ENCODE peak calls at places on chromosomes 13 and 19, in six cellular contexts. L is foreskin fibroblast, X is T-helper 17 cell, J is HTR-8/SVneo, Y is aorta, Q is fibroblast of the aortic adventitia. T is an unnamed sample.

GRCh38 chr19:55247621-55248099 is 11.2 kb downstream of the PPP6R1 start:
- DNase-seq in L (no peak), X (no peak), J (no peak), Y (peak), Q (peak), T (no peak)

GRCh38 chr13:20340759-20341161 is 108.6 kb upstream of the GJB6 start:
- DNase-seq in L (no peak), X (no peak), J (no peak), Y (peak), Q (peak), T (no peak)

GRCh38 chr13:111336666-111337065 is 16.2 kb downstream of the TEX29 start:
- DNase-seq in L (no peak), X (no peak), J (no peak), Y (no peak), Q (peak), T (no peak)

GRCh38 chr13:102354011-102354410 is 47.8 kb downstream of the FGF14 start:
- DNase-seq in L (no peak), X (no peak), J (no peak), Y (no peak), Q (no peak), T (no peak)

GRCh38 chr19:11361037-11361770 is 6.0 kb downstream of the PLPPR2 start:
- DNase-seq in L (no peak), X (no peak), J (no peak), Y (no peak), Q (no peak), T (no peak)

GRCh38 chr13:111976474-111977183 is 90.3 kb upstream of the SOX1 start:
- DNase-seq in L (no peak), X (no peak), J (no peak), Y (no peak), Q (no peak), T (no peak)

GRCh38 chr19:41922585-41922984 is 5.7 kb downstream of the ERFL start:
- DNase-seq in L (no peak), X (no peak), J (no peak), Y (no peak), Q (no peak), T (no peak)

GRCh38 chr19:35317464-35318043 is 11.4 kb upstream of the CD22 start:
- DNase-seq in L (no peak), X (no peak), J (no peak), Y (no peak), Q (no peak), T (no peak)

GRCh38 chr19:16078311-16078758 is 2.0 kb downstream of the TPM4 start:
- DNase-seq in L (peak), X (no peak), J (no peak), Y (peak), Q (no peak), T (no peak)

GRCh38 chr19:9917322-9917721 is 19.0 kb downstream of the OLFM2 start:
- DNase-seq in L (peak), X (no peak), J (peak), Y (no peak), Q (peak), T (no peak)

GRCh38 chr13:44972956-44973581 is 16.2 kb downstream of the NUFIP1 start:
- DNase-seq in L (no peak), X (no peak), J (no peak), Y (no peak), Q (peak), T (no peak)

GRCh38 chr19:19034204-19034624 is 811 bp downstream of the ARMC6 start:
- DNase-seq in L (peak), X (peak), J (peak), Y (no peak), Q (peak), T (peak)

GRCh38 chr19:42269518-42270345 is 680 bp downstream of the CIC start:
- DNase-seq in L (no peak), X (no peak), J (no peak), Y (peak), Q (no peak), T (no peak)

GRCh38 chr19:6060600-6061391 is 49.5 kb downstream of the RFX2 start:
- DNase-seq in L (no peak), X (peak), J (peak), Y (no peak), Q (peak), T (no peak)

GRCh38 chr13:57629391-57629804 is 2.1 kb upstream of the PCDH17 start:
- DNase-seq in L (no peak), X (no peak), J (no peak), Y (no peak), Q (peak), T (no peak)

GRCh38 chr19:55640043-55640576 is 692 bp upstream of the ZNF580 start:
- DNase-seq in L (peak), X (peak), J (no peak), Y (peak), Q (peak), T (no peak)

GRCh38 chr13:77312311-77312710 is 14.6 kb downstream of the MYCBP2 start:
- DNase-seq in L (no peak), X (no peak), J (no peak), Y (no peak), Q (no peak), T (no peak)

GRCh38 chr19:16951529-16951928 is 62.7 kb downstream of the F2RL3 start:
- DNase-seq in L (no peak), X (no peak), J (peak), Y (no peak), Q (no peak), T (no peak)

GRCh38 chr13:92573467-92574057 is 653.0 kb upstream of the GPC6 start:
- DNase-seq in L (no peak), X (no peak), J (no peak), Y (no peak), Q (peak), T (peak)

GRCh38 chr19:42442833-42443232 is at the start of gene CXCL17:
- DNase-seq in L (no peak), X (no peak), J (no peak), Y (no peak), Q (no peak), T (no peak)

GRCh38 chr13:32501058-32501457 is 37.5 kb downstream of the N4BP2L2 start:
- DNase-seq in L (no peak), X (no peak), J (peak), Y (no peak), Q (no peak), T (no peak)

GRCh38 chr13:48561461-48562224 is 28.8 kb upstream of the RCBTB2 start:
- DNase-seq in L (no peak), X (no peak), J (no peak), Y (no peak), Q (no peak), T (no peak)

GRCh38 chr13:99959538-99960230 is 11.9 kb downstream of the ZIC5 start:
- DNase-seq in L (no peak), X (no peak), J (no peak), Y (no peak), Q (peak), T (no peak)

GRCh38 chr13:53342623-53343022 is 314.0 kb downstream of the OLFM4 start:
- DNase-seq in L (no peak), X (no peak), J (no peak), Y (no peak), Q (no peak), T (no peak)

GRCh38 chr13:72530471-72530870 is 197.0 kb downstream of the MZT1 start:
- DNase-seq in L (no peak), X (no peak), J (peak), Y (no peak), Q (no peak), T (no peak)

GRCh38 chr19:55753401-55753800 is 5.5 kb upstream of the RFPL4A start:
- DNase-seq in L (no peak), X (no peak), J (no peak), Y (no peak), Q (no peak), T (no peak)

GRCh38 chr13:73119612-73120011 is 60.8 kb downstream of the KLF5 start:
- DNase-seq in L (no peak), X (no peak), J (no peak), Y (no peak), Q (no peak), T (no peak)

GRCh38 chr13:54373211-54373610 is 1344.6 kb downstream of the OLFM4 start:
- DNase-seq in L (no peak), X (no peak), J (no peak), Y (no peak), Q (no peak), T (no peak)

GRCh38 chr19:49347835-49348234 is 12.6 kb downstream of the CD37 start:
- DNase-seq in L (peak), X (no peak), J (peak), Y (no peak), Q (peak), T (no peak)

GRCh38 chr13:29490561-29490960 is 104.9 kb downstream of the SLC7A1 start:
- DNase-seq in L (no peak), X (no peak), J (no peak), Y (no peak), Q (no peak), T (no peak)

GRCh38 chr13:99303863-99304521 is 3.2 kb downstream of the GPR183 start:
- DNase-seq in L (no peak), X (peak), J (no peak), Y (peak), Q (no peak), T (no peak)

GRCh38 chr19:16324384-16325160 is at the start of gene KLF2:
- DNase-seq in L (peak), X (peak), J (peak), Y (peak), Q (peak), T (no peak)

GRCh38 chr19:19468424-19469050 is 46.8 kb downstream of the TSSK6 start:
- DNase-seq in L (peak), X (no peak), J (no peak), Y (no peak), Q (peak), T (no peak)

GRCh38 chr19:14509382-14509781 is 8.8 kb downstream of the DNAJB1 start:
- DNase-seq in L (no peak), X (no peak), J (no peak), Y (no peak), Q (no peak), T (no peak)

GRCh38 chr19:21482863-21483276 is 22.5 kb upstream of the ZNF429 start:
- DNase-seq in L (no peak), X (peak), J (no peak), Y (peak), Q (peak), T (no peak)

GRCh38 chr19:296476-297225 is 5.4 kb upstream of the PLPP2 start:
- DNase-seq in L (no peak), X (no peak), J (no peak), Y (peak), Q (no peak), T (no peak)

GRCh38 chr19:21474671-21475181 is 30.7 kb upstream of the ZNF429 start:
- DNase-seq in L (peak), X (peak), J (peak), Y (peak), Q (peak), T (no peak)

GRCh38 chr19:14683439-14683838 is 6.4 kb upstream of the ZNF333 start:
- DNase-seq in L (no peak), X (no peak), J (no peak), Y (no peak), Q (no peak), T (no peak)

GRCh38 chr19:7337380-7338194 is 11.2 kb upstream of the ARHGEF18 start:
- DNase-seq in L (no peak), X (no peak), J (no peak), Y (no peak), Q (no peak), T (no peak)

GRCh38 chr19:49700563-49700962 is 9.6 kb downstream of the CPT1C start:
- DNase-seq in L (no peak), X (no peak), J (no peak), Y (no peak), Q (no peak), T (no peak)